ENCODE peak calls at places on chromosomes 6 and 20, in six cellular contexts. A, J, P, D, M and K are unnamed samples.

GRCh38 chr20:10696650-10697049 is 22.9 kb upstream of the JAG1 start:
- DNase-seq in A (peak; percentile 77), J (no peak), P (no peak), D (no peak), M (no peak), K (peak; percentile 37)

GRCh38 chr6:21914121-21914973 is 320.8 kb downstream of the SOX4 start:
- DNase-seq in A (no peak), J (no peak), P (peak; percentile 13), D (peak; percentile 69), M (no peak), K (peak; percentile 75)

GRCh38 chr6:136529655-136530054 is 20.6 kb downstream of the MAP7 start:
- DNase-seq in A (no peak), J (no peak), P (no peak), D (no peak), M (no peak), K (no peak)

GRCh38 chr20:29079769-29080690 is 2177.4 kb upstream of the DEFB115 start:
- DNase-seq in A (no peak), J (no peak), P (no peak), D (no peak), M (peak; percentile 90), K (peak; percentile 51)

GRCh38 chr6:31826793-31827285 is 699 bp upstream of the HSPA1B start:
- DNase-seq in A (peak; percentile 62), J (no peak), P (no peak), D (peak; percentile 90), M (peak; percentile 87), K (peak; percentile 96)

GRCh38 chr20:62405108-62405980 is 1.7 kb downstream of the CABLES2 start:
- DNase-seq in A (peak; percentile 68), J (no peak), P (no peak), D (peak; percentile 38), M (peak; percentile 34), K (peak; percentile 80)

GRCh38 chr20:49586967-49587587 is 19.1 kb upstream of the PTGIS start:
- DNase-seq in A (no peak), J (no peak), P (no peak), D (no peak), M (no peak), K (no peak)

GRCh38 chr6:169894377-169894960 is 143.0 kb downstream of the ERMARD start:
- DNase-seq in A (no peak), J (no peak), P (no peak), D (no peak), M (no peak), K (no peak)

GRCh38 chr6:13927203-13927602 is 2.5 kb downstream of the RNF182 start:
- DNase-seq in A (no peak), J (no peak), P (no peak), D (no peak), M (no peak), K (no peak)

GRCh38 chr6:149174962-149175361 is 142.6 kb upstream of the TAB2 start:
- DNase-seq in A (no peak), J (no peak), P (no peak), D (no peak), M (no peak), K (no peak)

GRCh38 chr6:37520926-37521325 is 21.2 kb upstream of the CCDC167 start:
- DNase-seq in A (no peak), J (no peak), P (no peak), D (no peak), M (no peak), K (no peak)

GRCh38 chr6:43973351-43973750 is 153.9 kb downstream of the MRPL14 start:
- DNase-seq in A (no peak), J (no peak), P (no peak), D (no peak), M (no peak), K (no peak)

GRCh38 chr20:19121463-19121862 is 91.0 kb upstream of the SLC24A3 start:
- DNase-seq in A (no peak), J (no peak), P (no peak), D (no peak), M (no peak), K (no peak)

GRCh38 chr20:51412991-51413471 is 129.5 kb downstream of the NFATC2 start:
- DNase-seq in A (no peak), J (no peak), P (no peak), D (peak; percentile 42), M (no peak), K (peak; percentile 81)